ENCODE peak calls at places on chromosomes 1 and 21, in eight cellular contexts. S is aorta; D is left ventricle myocardium inferior; H is CD4-positive, alpha-beta T cell; C is K562; Z is effector memory CD4-positive, alpha-beta T cell; W is GM23248; N is fibroblast of lung. M is an unnamed sample.

GRCh38 chr1:21586926-21587601 is 77.8 kb downstream of the ALPL start:
- DNase-seq in S (peak), D (peak), H (no peak), C (peak), Z (no peak), W (peak), N (peak), M (peak)

GRCh38 chr1:116986531-116987255 is 14.9 kb upstream of the CD101 start:
- DNase-seq in S (no peak), D (no peak), H (no peak), C (peak), Z (no peak), W (no peak), N (no peak), M (no peak)

GRCh38 chr1:108703939-108704338 is 8.8 kb upstream of the FNDC7 start:
- DNase-seq in S (no peak), D (no peak), H (no peak), C (no peak), Z (peak), W (peak), N (no peak), M (no peak)

GRCh38 chr1:22665752-22666151 is 12.7 kb downstream of the C1QB start:
- DNase-seq in S (no peak), D (no peak), H (no peak), C (peak), Z (no peak), W (peak), N (peak), M (no peak)

GRCh38 chr1:145985502-145986439 is 10.6 kb downstream of the TXNIP start:
- DNase-seq in S (peak), D (peak), H (no peak), C (no peak), Z (no peak), W (peak), N (peak), M (no peak)

GRCh38 chr1:156797212-156797871 is 19.3 kb downstream of the SH2D2A start:
- DNase-seq in S (no peak), D (no peak), H (peak), C (peak), Z (peak), W (peak), N (peak), M (no peak)

GRCh38 chr1:160768295-160768657 is 27.7 kb upstream of the LY9 start:
- DNase-seq in S (peak), D (peak), H (peak), C (peak), Z (peak), W (peak), N (no peak), M (no peak)

GRCh38 chr1:208450958-208451357 is 206.8 kb upstream of the PLXNA2 start:
- DNase-seq in S (no peak), D (no peak), H (no peak), C (no peak), Z (no peak), W (no peak), N (no peak), M (no peak)

GRCh38 chr1:212452323-212453155 is 19.8 kb downstream of the NENF start:
- DNase-seq in S (peak), D (peak), H (no peak), C (no peak), Z (no peak), W (peak), N (peak), M (no peak)

GRCh38 chr1:76727520-76727919 is 139.8 kb upstream of the ST6GALNAC5 start:
- DNase-seq in S (no peak), D (no peak), H (no peak), C (no peak), Z (no peak), W (no peak), N (no peak), M (no peak)

GRCh38 chr1:58391056-58391455 is 155.5 kb downstream of the OMA1 start:
- DNase-seq in S (peak), D (peak), H (no peak), C (no peak), Z (no peak), W (no peak), N (no peak), M (no peak)

GRCh38 chr1:21935891-21936365 is 1.2 kb downstream of the HSPG2 start:
- DNase-seq in S (peak), D (no peak), H (no peak), C (peak), Z (no peak), W (no peak), N (no peak), M (peak)

GRCh38 chr1:2304921-2305681 is 77.0 kb downstream of the SKI start:
- DNase-seq in S (no peak), D (no peak), H (no peak), C (no peak), Z (no peak), W (no peak), N (no peak), M (no peak)

GRCh38 chr1:208475449-208475848 is 231.3 kb upstream of the PLXNA2 start:
- DNase-seq in S (no peak), D (no peak), H (no peak), C (no peak), Z (no peak), W (peak), N (peak), M (no peak)

GRCh38 chr1:223402790-223403142 is 9.6 kb downstream of the CCDC185 start:
- DNase-seq in S (no peak), D (no peak), H (no peak), C (peak), Z (no peak), W (no peak), N (no peak), M (no peak)

GRCh38 chr1:223405507-223405906 is 12.3 kb downstream of the CCDC185 start:
- DNase-seq in S (no peak), D (no peak), H (no peak), C (no peak), Z (no peak), W (no peak), N (no peak), M (no peak)

GRCh38 chr1:223403184-223403815 is 10.1 kb downstream of the CCDC185 start:
- DNase-seq in S (no peak), D (no peak), H (no peak), C (no peak), Z (no peak), W (peak), N (peak), M (no peak)

GRCh38 chr1:223401873-223402789 is 8.9 kb downstream of the CCDC185 start:
- DNase-seq in S (no peak), D (no peak), H (no peak), C (peak), Z (no peak), W (peak), N (peak), M (no peak)
- H3K27ac ChIP-seq in S (no peak), D (no peak), H (no peak), C (peak), Z (no peak), W (peak), N (peak), M (no peak)

DNA sequence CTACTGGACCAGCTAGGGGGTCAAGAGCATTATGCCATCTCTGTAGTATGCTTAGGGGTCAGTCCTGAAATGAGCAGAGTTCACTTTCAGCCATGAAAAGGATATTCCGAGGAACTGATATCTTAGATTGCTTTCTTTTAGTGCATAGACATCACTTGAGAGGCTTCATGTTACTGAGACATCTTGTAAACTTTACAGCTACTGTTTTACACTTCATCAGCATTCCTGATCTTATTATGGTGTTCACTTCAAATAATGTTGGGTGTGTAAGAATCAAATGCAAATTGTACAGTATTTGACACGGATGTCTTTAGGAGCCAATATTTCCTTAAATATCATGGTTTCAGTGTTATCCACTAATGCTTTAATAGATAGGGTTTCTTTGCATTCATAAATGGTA is 22.4 kb upstream of the CLDN14 start:
- DNase-seq in S (no peak), D (no peak), H (no peak), C (no peak), Z (no peak), W (no peak), N (no peak), M (no peak)
- H3K27ac ChIP-seq in S (no peak), D (no peak), H (no peak), C (no peak), Z (no peak), W (no peak), N (no peak), M (no peak)

GRCh38 chr1:111214884-111215283 is 12.6 kb upstream of the CHI3L2 start:
- DNase-seq in S (no peak), D (no peak), H (no peak), C (no peak), Z (no peak), W (no peak), N (no peak), M (no peak)
- H3K27ac ChIP-seq in S (no peak), D (no peak), H (peak), C (no peak), Z (peak), W (no peak), N (no peak), M (no peak)

DNA sequence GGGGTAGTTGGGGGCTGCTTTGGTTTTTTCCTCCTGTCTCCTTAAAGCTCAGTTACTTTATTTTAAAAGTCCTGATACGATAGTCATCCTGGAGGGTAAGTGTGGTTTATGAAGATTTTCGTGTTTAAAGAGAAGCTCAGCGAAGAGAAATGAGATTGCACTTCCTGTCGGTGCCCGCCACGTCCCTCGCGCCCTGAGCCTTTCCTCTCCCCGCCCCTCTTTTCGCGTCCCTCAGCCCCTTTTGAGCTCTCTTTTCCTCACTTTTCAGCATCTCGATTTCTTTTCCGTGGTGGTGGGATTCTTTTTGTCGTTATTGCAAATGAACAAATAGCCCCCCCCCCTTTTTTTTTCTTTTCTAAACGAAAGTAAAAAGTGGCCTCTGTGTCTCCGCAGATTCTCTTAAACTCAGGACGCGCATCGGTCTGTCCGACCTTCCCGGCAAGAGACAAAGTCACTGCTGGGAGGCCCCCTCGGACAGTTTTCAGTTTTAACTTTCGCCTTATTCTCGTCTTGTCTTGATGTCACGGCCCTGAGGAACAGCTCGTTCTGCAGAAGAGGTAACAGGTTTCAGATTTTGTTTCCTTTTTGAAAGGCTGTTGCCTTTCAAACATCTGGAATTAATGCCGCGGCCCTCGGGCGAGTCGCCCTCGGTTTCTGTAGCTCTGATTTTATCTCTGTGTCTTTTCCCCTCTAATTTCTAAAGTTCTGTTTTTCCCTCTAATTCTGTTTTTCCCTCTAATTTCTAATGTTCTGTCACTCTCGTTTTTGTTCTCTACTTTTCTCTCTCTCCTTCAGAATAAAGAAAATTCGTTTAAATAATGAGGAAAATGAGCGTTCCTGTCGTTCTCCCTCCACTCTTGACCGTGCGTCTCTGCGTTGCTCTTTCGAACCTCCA is 1.0 kb upstream of the DMRTA2 start:
- DNase-seq in S (no peak), D (no peak), H (no peak), C (no peak), Z (no peak), W (no peak), N (peak), M (no peak)
- H3K27ac ChIP-seq in S (no peak), D (no peak), H (no peak), C (no peak), Z (no peak), W (no peak), N (no peak), M (no peak)